ENCODE peak calls at places on chromosomes 6 and 20, in eight cellular contexts. F is heart right ventricle, H is progenitor cell of endocrine pancreas, V is neural crest cell, J is endothelial cell, N is adrenal gland, U is lung, S is AG10803. W is an unnamed sample.

GRCh38 chr6:35449287-35449881 is 2.8 kb upstream of the FANCE start:
- DNase-seq in V (no peak), J (no peak), S (peak; percentile 71), F (no peak), H (no peak), U (no peak), N (no peak), W (no peak)

GRCh38 chr20:52425253-52425652 is 233.7 kb upstream of the ZFP64 start:
- DNase-seq in J (no peak), N (no peak), V (no peak), S (peak; percentile 73), F (no peak), U (no peak), H (no peak), W (no peak)

GRCh38 chr6:90406957-90407356 is 110.3 kb upstream of the BACH2 start:
- DNase-seq in F (no peak), N (no peak), H (no peak), V (no peak), S (no peak), J (no peak), U (no peak), W (no peak)

GRCh38 chr6:4459032-4459431 is 317.2 kb upstream of the CDYL start:
- DNase-seq in F (no peak), J (peak; percentile 17), H (no peak), N (peak; percentile 20), S (peak; percentile 82), V (no peak), U (no peak), W (no peak)

GRCh38 chr6:159193923-159194322 is 24.7 kb downstream of the FNDC1 start:
- DNase-seq in J (no peak), U (no peak), N (no peak), F (no peak), V (no peak), H (no peak), S (peak; percentile 89), W (no peak)

GRCh38 chr6:158567871-158568401 is 8.0 kb downstream of the TMEM181 start:
- DNase-seq in V (no peak), S (no peak), H (no peak), N (no peak), F (no peak), U (no peak), J (no peak), W (no peak)

GRCh38 chr6:130027948-130028347 is 9.6 kb downstream of the L3MBTL3 start:
- DNase-seq in H (no peak), S (no peak), J (no peak), F (no peak), V (no peak), N (no peak), U (no peak), W (no peak)

GRCh38 chr6:89986650-89987074 is 92.4 kb downstream of the GJA10 start:
- DNase-seq in V (no peak), H (no peak), N (no peak), J (no peak), S (peak; percentile 84), U (no peak), F (no peak), W (no peak)

GRCh38 chr20:19889011-19889953 is 127.9 kb upstream of the NAA20 start:
- DNase-seq in H (peak; percentile 12), S (peak; percentile 88), J (peak; percentile 20), N (peak; percentile 54), F (peak; percentile 66), U (no peak), V (no peak), W (no peak)

GRCh38 chr20:43991982-43992381 is 77.3 kb downstream of the TOX2 start:
- DNase-seq in J (no peak), U (no peak), S (no peak), H (no peak), V (no peak), N (no peak), F (no peak), W (no peak)

GRCh38 chr6:100593522-100593921 is 128.8 kb upstream of the SIM1 start:
- DNase-seq in N (no peak), J (no peak), F (no peak), H (no peak), U (no peak), V (no peak), S (no peak), W (no peak)

GRCh38 chr6:124901105-124901504 is 61.1 kb upstream of the RNF217 start:
- DNase-seq in S (no peak), N (no peak), F (no peak), H (no peak), V (no peak), J (no peak), U (no peak), W (no peak)

GRCh38 chr20:62668441-62669027 is 26.2 kb downstream of the SLCO4A1 start:
- DNase-seq in U (peak; percentile 71), F (peak; percentile 58), N (peak; percentile 83), J (peak; percentile 86), V (peak; percentile 87), S (peak; percentile 68), H (peak; percentile 64), W (no peak)

GRCh38 chr6:132219901-132220300 is 181.4 kb downstream of the MOXD1 start:
- DNase-seq in N (no peak), U (no peak), V (no peak), F (no peak), S (no peak), H (no peak), J (no peak), W (no peak)

GRCh38 chr20:17501701-17502100 is 29.5 kb downstream of the BFSP1 start:
- DNase-seq in J (no peak), H (no peak), N (no peak), F (no peak), V (no peak), U (no peak), S (no peak), W (peak; percentile 50)

GRCh38 chr6:133854167-133854632 is 34.7 kb upstream of the TCF21 start:
- DNase-seq in N (no peak), V (no peak), F (no peak), J (no peak), S (no peak), H (no peak), U (no peak), W (no peak)

GRCh38 chr6:40882321-40882720 is 156.7 kb downstream of the UNC5CL start:
- DNase-seq in H (no peak), J (no peak), V (no peak), S (no peak), N (peak; percentile 32), F (no peak), U (no peak), W (no peak)

GRCh38 chr6:166905013-166905412 is 51.3 kb downstream of the RNASET2 start:
- DNase-seq in U (no peak), J (no peak), N (no peak), F (no peak), S (no peak), V (no peak), H (no peak), W (no peak)

GRCh38 chr6:27539551-27539950 is 66.6 kb upstream of the ZNF184 start:
- DNase-seq in F (no peak), S (no peak), N (no peak), V (no peak), U (no peak), J (no peak), H (no peak), W (no peak)

GRCh38 chr20:61460261-61461047 is 208.4 kb downstream of the CDH4 start:
- DNase-seq in S (no peak), J (no peak), H (no peak), U (no peak), N (no peak), F (no peak), V (no peak), W (no peak)
- TF ChIP-seq CTCF in S (no peak), J (no peak), H (no peak), U (no peak), N (no peak), F (no peak), V (no peak), W (no peak)

DNA sequence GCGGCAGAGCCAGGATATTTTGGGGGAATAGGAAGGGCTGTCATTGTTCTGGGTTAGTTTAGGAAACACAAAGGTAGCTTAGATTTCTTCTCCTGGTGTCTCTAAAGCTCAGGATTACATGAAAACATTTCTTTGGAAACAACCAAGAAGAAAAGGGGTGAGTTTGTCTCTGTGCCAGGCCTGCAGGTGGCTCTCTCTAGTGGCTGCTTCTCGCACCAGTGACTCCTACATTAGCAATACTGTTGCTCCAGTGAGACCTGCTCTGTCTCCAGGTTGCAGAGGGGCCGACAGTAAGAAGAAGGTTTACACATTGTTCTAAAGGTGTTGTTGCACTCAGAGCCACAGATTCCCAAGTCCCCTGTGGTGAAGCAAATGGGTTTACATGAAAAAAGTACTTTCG is 104.6 kb upstream of the GLP1R start:
- DNase-seq in V (no peak), F (no peak), S (no peak), N (no peak), H (no peak), U (no peak), J (no peak), W (no peak)
- TF ChIP-seq CTCF in V (no peak), F (no peak), S (no peak), N (no peak), H (no peak), U (no peak), J (no peak), W (no peak)

DNA sequence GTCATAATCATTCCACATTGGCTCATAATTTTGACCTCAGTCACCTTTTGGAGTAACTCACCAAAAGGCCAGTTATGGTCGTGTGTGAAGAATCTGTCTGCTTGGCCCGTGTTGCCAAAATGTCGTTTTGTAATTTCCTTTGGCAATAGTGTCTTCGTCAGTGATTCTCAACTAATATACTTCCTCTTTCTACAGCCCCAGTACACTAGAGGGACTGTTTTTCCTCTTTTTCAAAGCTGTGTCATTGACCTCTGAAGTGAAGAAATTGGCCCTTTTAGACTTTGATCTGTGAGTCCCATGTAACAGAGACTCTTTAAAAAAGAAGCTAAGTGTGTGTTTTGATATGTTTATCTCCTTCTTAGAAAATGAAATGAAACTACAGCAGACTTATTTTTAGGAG is 5.2 kb downstream of the FOXO3 start:
- DNase-seq in H (no peak), F (no peak), J (no peak), S (peak; percentile 94), U (peak; percentile 65), V (no peak), N (peak; percentile 65), W (no peak)
- TF ChIP-seq CTCF in H (no peak), F (no peak), J (no peak), S (peak; percentile 54), U (no peak), V (no peak), N (peak; percentile 30), W (peak; percentile 32)

GRCh38 chr6:107116923-107117417 is 1.7 kb upstream of the BEND3 start:
- DNase-seq in N (no peak), F (no peak), S (no peak), H (no peak), U (no peak), J (no peak), V (no peak), W (no peak)

GRCh38 chr6:107114872-107115694 is at the start of gene BEND3:
- DNase-seq in F (peak; percentile 36), V (peak; percentile 29), S (peak; percentile 24), N (peak; percentile 27), U (no peak), H (peak; percentile 40), J (peak; percentile 34), W (peak; percentile 75)

GRCh38 chr6:107114213-107114871 is 973 bp downstream of the BEND3 start:
- DNase-seq in F (peak; percentile 92), J (peak; percentile 89), S (peak; percentile 86), U (peak; percentile 87), H (peak; percentile 82), V (peak; percentile 74), N (peak; percentile 87), W (peak; percentile 94)

GRCh38 chr6:107115695-107116327 is 496 bp upstream of the BEND3 start:
- DNase-seq in S (peak; percentile 22), F (peak; percentile 26), V (peak; percentile 66), U (peak; percentile 39), N (peak; percentile 40), H (peak; percentile 74), J (peak; percentile 73), W (peak; percentile 81)

GRCh38 chr6:107116328-107116892 is 1.1 kb upstream of the BEND3 start:
- DNase-seq in N (peak; percentile 61), V (peak; percentile 43), H (no peak), U (peak; percentile 34), S (no peak), J (peak; percentile 19), F (no peak), W (no peak)
- TF ChIP-seq CTCF in N (no peak), V (peak; percentile 38), H (peak; percentile 34), U (no peak), S (peak; percentile 22), J (peak; percentile 9), F (no peak), W (peak; percentile 60)

W was measured in type B pancreatic cell.